ENCODE peak calls at places on chromosomes 3 and 15, in eight cellular contexts. T is K562, J is mammary epithelial cell, Y is HCT116, V is GM23248, O is endothelial cell of umbilical vein, A is neural progenitor cell, M is GM12878. W is an unnamed sample.

GRCh38 chr3:170033489-170033888 is 4.3 kb upstream of the GPR160 start:
- DNase-seq in T (no peak), J (no peak), Y (no peak), V (no peak), O (no peak), A (no peak), M (no peak), W (no peak)

GRCh38 chr3:168071535-168071934 is 24.2 kb downstream of the GOLIM4 start:
- DNase-seq in T (no peak), J (peak; percentile 91), Y (peak; percentile 70), V (peak; percentile 96), O (no peak), A (no peak), M (no peak), W (peak; percentile 55)

GRCh38 chr3:119944091-119944490 is 150.2 kb downstream of the GSK3B start:
- DNase-seq in T (no peak), J (no peak), Y (no peak), V (no peak), O (no peak), A (no peak), M (peak; percentile 19), W (no peak)

GRCh38 chr3:97692831-97693230 is 71.7 kb upstream of the ARL6 start:
- DNase-seq in T (no peak), J (no peak), Y (no peak), V (no peak), O (no peak), A (no peak), M (no peak), W (no peak)

GRCh38 chr3:3110299-3110630 is at the start of gene IL5RA:
- DNase-seq in T (no peak), J (no peak), Y (no peak), V (no peak), O (no peak), A (peak; percentile 18), M (no peak), W (no peak)

GRCh38 chr3:193946945-193947344 is 189.0 kb upstream of the HES1 start:
- DNase-seq in T (no peak), J (peak; percentile 94), Y (peak; percentile 79), V (no peak), O (no peak), A (no peak), M (no peak), W (no peak)

GRCh38 chr3:114542359-114542758 is 248.5 kb downstream of the TIGIT start:
- DNase-seq in T (no peak), J (no peak), Y (no peak), V (no peak), O (no peak), A (peak; percentile 74), M (no peak), W (no peak)

GRCh38 chr15:82918607-82919230 is 33.8 kb downstream of the HOMER2 start:
- DNase-seq in T (no peak), J (no peak), Y (no peak), V (no peak), O (no peak), A (no peak), M (no peak), W (no peak)

GRCh38 chr3:46712191-46713047 is 5.2 kb downstream of the PRSS50 start:
- DNase-seq in T (no peak), J (no peak), Y (no peak), V (no peak), O (no peak), A (no peak), M (no peak), W (no peak)

GRCh38 chr3:46711770-46712169 is 5.9 kb downstream of the PRSS50 start:
- DNase-seq in T (no peak), J (no peak), Y (no peak), V (no peak), O (no peak), A (no peak), M (no peak), W (no peak)

GRCh38 chr3:46710671-46711295 is 6.9 kb downstream of the PRSS50 start:
- DNase-seq in T (no peak), J (no peak), Y (no peak), V (no peak), O (no peak), A (no peak), M (no peak), W (no peak)

GRCh38 chr3:46710229-46710628 is 7.4 kb downstream of the PRSS50 start:
- DNase-seq in T (no peak), J (no peak), Y (no peak), V (no peak), O (no peak), A (no peak), M (no peak), W (no peak)

DNA sequence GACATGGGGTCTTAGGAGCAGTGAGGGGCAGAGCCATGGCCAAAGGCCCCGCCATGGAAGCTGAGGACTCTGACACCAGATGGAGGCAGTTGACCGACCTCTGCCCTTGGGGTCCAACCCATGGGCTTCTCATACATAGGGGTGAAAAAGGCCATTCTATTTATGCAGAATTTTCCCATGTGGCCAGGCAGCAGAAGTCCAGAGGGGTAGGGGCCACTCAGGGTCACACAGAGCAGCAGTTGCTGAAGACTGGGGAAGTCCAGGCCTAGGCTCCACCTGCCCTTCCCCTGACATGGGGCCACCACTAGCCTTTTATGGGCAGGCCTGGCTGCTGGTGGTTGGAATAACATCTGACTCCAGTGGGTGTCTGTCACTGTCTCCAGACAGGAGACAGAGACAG is 6.4 kb downstream of the PRSS50 start:
- DNase-seq in T (no peak), J (no peak), Y (no peak), V (no peak), O (no peak), A (no peak), M (no peak), W (no peak)
- H3K4me2 ChIP-seq in T (no peak overlapping the region), J (no peak overlapping the region), Y (no peak overlapping the region), V (no peak overlapping the region), O (no peak overlapping the region), A (no peak overlapping the region), M (no peak overlapping the region), W (no peak overlapping the region)

DNA sequence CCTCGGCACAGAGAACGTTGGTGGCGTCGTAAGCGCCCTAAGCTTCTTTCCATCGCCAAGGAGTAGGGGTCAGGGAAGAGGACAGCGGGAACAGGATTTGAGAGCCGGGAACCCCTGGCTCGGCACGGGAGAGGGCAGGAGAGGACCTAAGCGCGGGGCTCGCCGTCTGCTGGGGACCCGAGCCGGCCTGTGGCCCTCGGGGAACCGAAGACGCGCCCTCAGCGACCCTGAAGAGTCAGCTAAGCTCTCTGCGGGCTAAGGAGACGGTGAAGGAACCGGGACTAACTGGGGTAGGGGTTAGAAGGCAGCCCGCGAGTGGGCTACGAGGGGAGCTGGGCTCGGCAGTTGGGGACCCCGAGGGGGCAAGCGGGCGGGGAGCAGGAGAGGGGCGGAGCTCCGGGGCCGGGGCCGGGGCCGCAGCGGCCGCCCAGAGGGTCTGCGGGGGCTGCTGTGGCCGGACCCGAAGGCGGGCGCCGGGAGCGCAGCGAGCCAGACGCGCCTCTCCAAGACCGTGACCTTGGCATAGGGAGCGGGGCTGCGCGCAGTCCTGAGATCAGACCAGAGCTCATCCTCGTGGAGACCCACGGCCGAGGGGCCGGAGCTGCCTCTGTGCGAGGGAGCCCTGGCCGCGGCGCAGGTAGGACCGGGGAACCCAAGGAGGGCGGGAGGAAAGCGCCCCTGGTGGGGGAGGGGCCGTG is 574 bp downstream of the CASR start:
- DNase-seq in T (no peak), J (no peak), Y (no peak), V (no peak), O (no peak), A (peak; percentile 48), M (no peak), W (no peak)
- TF ChIP-seq EZH2 in T (no peak), J (peak; percentile 21), Y (no peak), V (no peak), O (peak; percentile 64), A (peak; percentile 85), M (no peak), W (no peak)

DNA sequence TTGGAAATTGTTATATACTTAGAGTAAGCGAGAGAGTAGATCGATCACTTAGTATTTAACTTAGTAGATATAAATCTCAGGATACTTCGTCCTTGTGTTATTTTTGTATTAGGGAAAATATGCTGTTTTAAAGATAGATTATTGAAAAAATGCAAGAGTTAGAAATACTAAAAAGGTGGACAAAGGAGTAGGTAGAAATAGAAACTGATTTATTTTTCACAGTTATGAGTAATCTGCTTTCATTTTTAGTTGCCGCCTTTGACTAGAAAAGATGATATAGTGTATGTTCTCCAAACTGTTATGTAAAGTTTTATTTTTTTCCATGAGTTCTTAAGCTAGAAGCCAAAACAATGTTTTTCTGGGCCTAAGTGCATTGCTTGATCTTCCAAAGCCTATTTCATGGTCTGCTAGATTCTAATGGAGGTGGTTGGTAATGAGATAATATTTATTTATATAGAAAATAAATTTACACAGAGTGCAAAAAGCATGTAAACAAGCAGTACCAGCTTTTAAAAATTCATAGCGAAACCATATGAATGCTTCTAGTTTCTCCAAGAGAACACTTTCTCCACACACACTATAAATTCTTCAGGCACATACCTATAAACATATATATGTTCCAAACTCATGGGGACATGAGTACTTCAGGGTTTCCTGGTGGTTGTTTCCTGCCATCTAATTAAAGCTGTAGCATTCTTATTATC is 61.1 kb downstream of the DIPK2A start:
- DNase-seq in T (no peak), J (no peak), Y (no peak), V (no peak), O (no peak), A (no peak), M (peak; percentile 21), W (no peak)
- H3K4me2 ChIP-seq in T (no peak overlapping the region), J (no peak overlapping the region), Y (no peak overlapping the region), V (no peak overlapping the region), O (no peak overlapping the region), A (no peak overlapping the region), M (peak overlapping the region; percentile 70), W (peak overlapping the region; percentile 58)

GRCh38 chr15:96888764-96889163 is 558.3 kb downstream of the NR2F2 start:
- DNase-seq in T (no peak), J (no peak), Y (no peak), V (no peak), O (no peak), A (no peak), M (no peak), W (peak; percentile 56)
- TF ChIP-seq EZH2 in T (no peak), J (no peak), Y (no peak), V (no peak), O (no peak), A (no peak), M (no peak), W (no peak)

GRCh38 chr15:70792171-70792573 is 28.8 kb upstream of the UACA start:
- DNase-seq in T (no peak), J (peak; percentile 50), Y (peak; percentile 47), V (peak; percentile 90), O (peak; percentile 49), A (no peak), M (no peak), W (no peak)
- H3K4me2 ChIP-seq in T (no peak overlapping the region), J (no peak overlapping the region), Y (peak overlapping the region; percentile 67), V (peak overlapping the region; percentile 70), O (peak overlapping the region; percentile 13), A (no peak overlapping the region), M (no peak overlapping the region), W (no peak overlapping the region)

GRCh38 chr3:13371100-13372075 is 48.7 kb downstream of the NUP210 start:
- DNase-seq in T (no peak), J (no peak), Y (no peak), V (no peak), O (no peak), A (no peak), M (no peak), W (peak; percentile 25)
- TF ChIP-seq EZH2 in T (no peak), J (no peak), Y (no peak), V (no peak), O (no peak), A (no peak), M (no peak), W (no peak)

W was measured in fibroblast of lung.